ENCODE peak calls at places on chromosome 15, in nine cellular contexts. One of them, this sample, is unnamed.

GRCh38 chr15:67504796-67505195 is 16.1 kb upstream of the C15orf61 start:
- DNase-seq in endodermal cell: no peak
- DNase-seq in brain microvascular endothelial cell: no peak
- DNase-seq in AG10803: peak
- DNase-seq in mucosa of descending colon: no peak
- DNase-seq in upper lobe of left lung: no peak
- DNase-seq in neural progenitor cell: no peak
- DNase-seq in esophagus squamous epithelium: no peak
- DNase-seq in aorta: no peak
- DNase-seq in this sample: no peak

GRCh38 chr15:78418681-78419080 is 19.3 kb upstream of the IREB2 start:
- DNase-seq in endodermal cell: no peak
- DNase-seq in brain microvascular endothelial cell: no peak
- DNase-seq in AG10803: no peak
- DNase-seq in mucosa of descending colon: no peak
- DNase-seq in upper lobe of left lung: no peak
- DNase-seq in neural progenitor cell: no peak
- DNase-seq in esophagus squamous epithelium: no peak
- DNase-seq in aorta: no peak
- DNase-seq in this sample: no peak

GRCh38 chr15:57916695-57917094 is 148.8 kb downstream of the ALDH1A2 start:
- DNase-seq in endodermal cell: no peak
- DNase-seq in brain microvascular endothelial cell: no peak
- DNase-seq in AG10803: no peak
- DNase-seq in mucosa of descending colon: no peak
- DNase-seq in upper lobe of left lung: no peak
- DNase-seq in neural progenitor cell: no peak
- DNase-seq in esophagus squamous epithelium: no peak
- DNase-seq in aorta: no peak
- DNase-seq in this sample: no peak

GRCh38 chr15:39645138-39645975 is 64.5 kb downstream of the THBS1 start:
- DNase-seq in endodermal cell: peak
- DNase-seq in brain microvascular endothelial cell: no peak
- DNase-seq in AG10803: no peak
- DNase-seq in mucosa of descending colon: no peak
- DNase-seq in upper lobe of left lung: peak
- DNase-seq in neural progenitor cell: no peak
- DNase-seq in esophagus squamous epithelium: no peak
- DNase-seq in aorta: no peak
- DNase-seq in this sample: no peak

GRCh38 chr15:96324900-96325299 is 5.6 kb upstream of the NR2F2 start:
- DNase-seq in endodermal cell: no peak
- DNase-seq in brain microvascular endothelial cell: no peak
- DNase-seq in AG10803: no peak
- DNase-seq in mucosa of descending colon: no peak
- DNase-seq in upper lobe of left lung: no peak
- DNase-seq in neural progenitor cell: no peak
- DNase-seq in esophagus squamous epithelium: no peak
- DNase-seq in aorta: no peak
- DNase-seq in this sample: no peak

GRCh38 chr15:29821416-29822099 is 710 bp downstream of the TJP1 start:
- DNase-seq in endodermal cell: peak
- DNase-seq in brain microvascular endothelial cell: peak
- DNase-seq in AG10803: peak
- DNase-seq in mucosa of descending colon: peak
- DNase-seq in upper lobe of left lung: peak
- DNase-seq in neural progenitor cell: peak
- DNase-seq in esophagus squamous epithelium: no peak
- DNase-seq in aorta: peak
- DNase-seq in this sample: peak

GRCh38 chr15:93141373-93141790 is 52.4 kb upstream of the RGMA start:
- DNase-seq in endodermal cell: no peak
- DNase-seq in brain microvascular endothelial cell: no peak
- DNase-seq in AG10803: no peak
- DNase-seq in mucosa of descending colon: no peak
- DNase-seq in upper lobe of left lung: no peak
- DNase-seq in neural progenitor cell: no peak
- DNase-seq in esophagus squamous epithelium: no peak
- DNase-seq in aorta: no peak
- DNase-seq in this sample: no peak

GRCh38 chr15:54518145-54518941 is 540.1 kb downstream of the UNC13C start:
- DNase-seq in endodermal cell: no peak
- DNase-seq in brain microvascular endothelial cell: no peak
- DNase-seq in AG10803: no peak
- DNase-seq in mucosa of descending colon: no peak
- DNase-seq in upper lobe of left lung: no peak
- DNase-seq in neural progenitor cell: no peak
- DNase-seq in esophagus squamous epithelium: no peak
- DNase-seq in aorta: no peak
- DNase-seq in this sample: no peak

GRCh38 chr15:44082558-44083151 is 112.4 kb downstream of the FRMD5 start:
- DNase-seq in endodermal cell: no peak
- DNase-seq in brain microvascular endothelial cell: no peak
- DNase-seq in AG10803: peak
- DNase-seq in mucosa of descending colon: no peak
- DNase-seq in upper lobe of left lung: no peak
- DNase-seq in neural progenitor cell: no peak
- DNase-seq in esophagus squamous epithelium: no peak
- DNase-seq in aorta: no peak
- DNase-seq in this sample: no peak

GRCh38 chr15:42267286-42267685 is 5.7 kb upstream of the GANC start:
- DNase-seq in endodermal cell: no peak
- DNase-seq in brain microvascular endothelial cell: no peak
- DNase-seq in AG10803: peak
- DNase-seq in mucosa of descending colon: no peak
- DNase-seq in upper lobe of left lung: no peak
- DNase-seq in neural progenitor cell: no peak
- DNase-seq in esophagus squamous epithelium: no peak
- DNase-seq in aorta: no peak
- DNase-seq in this sample: no peak

GRCh38 chr15:51161491-51162260 is 67.0 kb upstream of the TNFAIP8L3 start:
- DNase-seq in endodermal cell: no peak
- DNase-seq in brain microvascular endothelial cell: peak
- DNase-seq in AG10803: peak
- DNase-seq in mucosa of descending colon: no peak
- DNase-seq in upper lobe of left lung: no peak
- DNase-seq in neural progenitor cell: no peak
- DNase-seq in esophagus squamous epithelium: no peak
- DNase-seq in aorta: no peak
- DNase-seq in this sample: no peak

GRCh38 chr15:83206387-83206970 is 1.1 kb downstream of the HDGFL3 start:
- DNase-seq in endodermal cell: no peak
- DNase-seq in brain microvascular endothelial cell: no peak
- DNase-seq in AG10803: no peak
- DNase-seq in mucosa of descending colon: no peak
- DNase-seq in upper lobe of left lung: no peak
- DNase-seq in neural progenitor cell: no peak
- DNase-seq in esophagus squamous epithelium: no peak
- DNase-seq in aorta: no peak
- DNase-seq in this sample: peak

GRCh38 chr15:81301385-81301784 is 22.6 kb downstream of the STARD5 start:
- DNase-seq in endodermal cell: no peak
- DNase-seq in brain microvascular endothelial cell: no peak
- DNase-seq in AG10803: no peak
- DNase-seq in mucosa of descending colon: no peak
- DNase-seq in upper lobe of left lung: no peak
- DNase-seq in neural progenitor cell: no peak
- DNase-seq in esophagus squamous epithelium: no peak
- DNase-seq in aorta: no peak
- DNase-seq in this sample: no peak
- H3K4me3 ChIP-seq in endodermal cell: no peak
- H3K4me3 ChIP-seq in brain microvascular endothelial cell: no peak
- H3K4me3 ChIP-seq in AG10803: no peak
- H3K4me3 ChIP-seq in mucosa of descending colon: no peak
- H3K4me3 ChIP-seq in upper lobe of left lung: no peak
- H3K4me3 ChIP-seq in neural progenitor cell: no peak
- H3K4me3 ChIP-seq in esophagus squamous epithelium: no peak
- H3K4me3 ChIP-seq in aorta: no peak
- H3K4me3 ChIP-seq in this sample: no peak

GRCh38 chr15:70853270-70853854 is 595 bp downstream of the LARP6 start:
- DNase-seq in endodermal cell: peak
- DNase-seq in brain microvascular endothelial cell: peak
- DNase-seq in AG10803: peak
- DNase-seq in mucosa of descending colon: no peak
- DNase-seq in upper lobe of left lung: no peak
- DNase-seq in neural progenitor cell: peak
- DNase-seq in esophagus squamous epithelium: no peak
- DNase-seq in aorta: peak
- DNase-seq in this sample: peak

GRCh38 chr15:70853855-70854668 is at the start of gene LARP6:
- DNase-seq in endodermal cell: peak
- DNase-seq in brain microvascular endothelial cell: no peak
- DNase-seq in AG10803: peak
- DNase-seq in mucosa of descending colon: no peak
- DNase-seq in upper lobe of left lung: peak
- DNase-seq in neural progenitor cell: peak
- DNase-seq in esophagus squamous epithelium: no peak
- DNase-seq in aorta: peak
- DNase-seq in this sample: peak

GRCh38 chr15:70854669-70854976 is 666 bp upstream of the LARP6 start:
- DNase-seq in endodermal cell: no peak
- DNase-seq in brain microvascular endothelial cell: peak
- DNase-seq in AG10803: peak
- DNase-seq in mucosa of descending colon: no peak
- DNase-seq in upper lobe of left lung: no peak
- DNase-seq in neural progenitor cell: no peak
- DNase-seq in esophagus squamous epithelium: no peak
- DNase-seq in aorta: no peak
- DNase-seq in this sample: no peak

GRCh38 chr15:70851889-70852288 is 2.1 kb downstream of the LARP6 start:
- DNase-seq in endodermal cell: no peak
- DNase-seq in brain microvascular endothelial cell: no peak
- DNase-seq in AG10803: no peak
- DNase-seq in mucosa of descending colon: no peak
- DNase-seq in upper lobe of left lung: no peak
- DNase-seq in neural progenitor cell: no peak
- DNase-seq in esophagus squamous epithelium: no peak
- DNase-seq in aorta: no peak
- DNase-seq in this sample: no peak

GRCh38 chr15:70852501-70853269 is 1.3 kb downstream of the LARP6 start:
- DNase-seq in endodermal cell: no peak
- DNase-seq in brain microvascular endothelial cell: peak
- DNase-seq in AG10803: peak
- DNase-seq in mucosa of descending colon: no peak
- DNase-seq in upper lobe of left lung: no peak
- DNase-seq in neural progenitor cell: no peak
- DNase-seq in esophagus squamous epithelium: no peak
- DNase-seq in aorta: no peak
- DNase-seq in this sample: no peak
- H3K4me3 ChIP-seq in endodermal cell: peak
- H3K4me3 ChIP-seq in brain microvascular endothelial cell: peak
- H3K4me3 ChIP-seq in AG10803: peak
- H3K4me3 ChIP-seq in mucosa of descending colon: no peak
- H3K4me3 ChIP-seq in upper lobe of left lung: peak
- H3K4me3 ChIP-seq in neural progenitor cell: peak
- H3K4me3 ChIP-seq in esophagus squamous epithelium: peak
- H3K4me3 ChIP-seq in aorta: peak
- H3K4me3 ChIP-seq in this sample: peak

GRCh38 chr15:65421360-65422215 is 1.2 kb downstream of the IGDCC4 start:
- DNase-seq in endodermal cell: peak
- DNase-seq in brain microvascular endothelial cell: no peak
- DNase-seq in AG10803: peak
- DNase-seq in mucosa of descending colon: peak
- DNase-seq in upper lobe of left lung: peak
- DNase-seq in neural progenitor cell: peak
- DNase-seq in esophagus squamous epithelium: no peak
- DNase-seq in aorta: peak
- DNase-seq in this sample: peak
- H3K4me3 ChIP-seq in endodermal cell: peak
- H3K4me3 ChIP-seq in brain microvascular endothelial cell: peak
- H3K4me3 ChIP-seq in AG10803: peak
- H3K4me3 ChIP-seq in mucosa of descending colon: no peak
- H3K4me3 ChIP-seq in upper lobe of left lung: peak
- H3K4me3 ChIP-seq in neural progenitor cell: peak
- H3K4me3 ChIP-seq in esophagus squamous epithelium: peak
- H3K4me3 ChIP-seq in aorta: peak
- H3K4me3 ChIP-seq in this sample: peak

DNA sequence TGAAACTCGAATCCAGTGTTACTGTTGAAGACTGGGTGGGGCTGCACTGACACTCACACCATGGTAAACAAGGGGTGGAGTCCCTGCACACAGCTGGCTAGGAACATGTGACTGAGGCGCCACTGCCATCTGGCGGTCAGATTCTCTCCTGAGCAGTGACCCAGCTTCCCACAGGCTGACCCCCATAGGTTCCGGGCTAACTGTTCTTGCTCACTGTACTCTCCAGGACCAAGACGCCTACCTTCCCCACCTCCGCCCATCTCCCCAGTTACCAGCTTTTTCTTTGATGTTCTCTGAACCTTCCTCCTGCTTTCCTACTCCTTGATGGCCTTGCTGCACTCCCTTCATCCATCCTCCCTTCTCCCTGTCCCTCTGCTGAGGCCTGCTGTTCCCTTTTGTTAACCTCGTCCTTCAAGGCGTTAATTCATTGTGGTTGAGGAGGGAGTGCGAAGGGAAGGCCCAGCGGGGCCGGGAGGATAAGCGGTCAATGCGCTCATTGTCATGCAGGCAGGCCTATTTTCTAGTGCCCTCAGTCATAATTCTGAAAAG is 115.2 kb downstream of the ATP8B4 start:
- DNase-seq in endodermal cell: peak
- DNase-seq in brain microvascular endothelial cell: peak
- DNase-seq in AG10803: peak
- DNase-seq in mucosa of descending colon: peak
- DNase-seq in upper lobe of left lung: peak
- DNase-seq in neural progenitor cell: peak
- DNase-seq in esophagus squamous epithelium: peak
- DNase-seq in aorta: peak
- DNase-seq in this sample: peak
- H3K4me3 ChIP-seq in endodermal cell: no peak
- H3K4me3 ChIP-seq in brain microvascular endothelial cell: no peak
- H3K4me3 ChIP-seq in AG10803: no peak
- H3K4me3 ChIP-seq in mucosa of descending colon: no peak
- H3K4me3 ChIP-seq in upper lobe of left lung: no peak
- H3K4me3 ChIP-seq in neural progenitor cell: peak
- H3K4me3 ChIP-seq in esophagus squamous epithelium: no peak
- H3K4me3 ChIP-seq in aorta: no peak
- H3K4me3 ChIP-seq in this sample: no peak

This sample was measured in testis.